ENCODE peak calls at places on chromosomes 13 and 19, in five cellular contexts. T, P, O, K and Z are unnamed samples.

GRCh38 chr13:61002686-61003085 is 413.0 kb downstream of the PCDH20 start:
- DNase-seq in T (no peak), P (no peak), O (no peak), K (no peak), Z (no peak)

GRCh38 chr13:42821437-42821836 is 40.1 kb downstream of the FAM216B start:
- DNase-seq in T (no peak), P (no peak), O (no peak), K (no peak), Z (no peak)

GRCh38 chr19:16041571-16042386 is 34.5 kb upstream of the TPM4 start:
- DNase-seq in T (peak; percentile 58), P (peak; percentile 5), O (peak; percentile 89), K (peak; percentile 33), Z (peak; percentile 84)

GRCh38 chr19:9847087-9847671 is 12.1 kb downstream of the PIN1 start:
- DNase-seq in T (no peak), P (no peak), O (peak; percentile 64), K (no peak), Z (peak; percentile 62)

GRCh38 chr13:113857531-113858195 is 6.2 kb downstream of the GAS6 start:
- DNase-seq in T (no peak), P (no peak), O (no peak), K (no peak), Z (no peak)

GRCh38 chr13:113393572-113394503 is 29.9 kb upstream of the GRTP1 start:
- DNase-seq in T (peak; percentile 79), P (peak; percentile 84), O (peak; percentile 79), K (peak; percentile 26), Z (peak; percentile 90)

GRCh38 chr13:111210488-111210887 is 95.4 kb downstream of the ARHGEF7 start:
- DNase-seq in T (no peak), P (no peak), O (no peak), K (no peak), Z (no peak)

GRCh38 chr19:1009043-1009975 is 9.1 kb downstream of the GRIN3B start:
- DNase-seq in T (no peak), P (no peak), O (no peak), K (no peak), Z (no peak)

GRCh38 chr19:4229179-4229931 is at the start of gene EBI3:
- DNase-seq in T (no peak), P (no peak), O (no peak), K (no peak), Z (no peak)

GRCh38 chr19:2768365-2769132 is 14.5 kb downstream of the SGTA start:
- DNase-seq in T (no peak), P (no peak), O (no peak), K (no peak), Z (no peak)

GRCh38 chr13:44758595-44759221 is 182.6 kb upstream of the TSC22D1 start:
- DNase-seq in T (no peak), P (no peak), O (no peak), K (no peak), Z (no peak)

GRCh38 chr13:106566682-106567420 is 1.1 kb downstream of the ARGLU1 start:
- DNase-seq in T (no peak), P (no peak), O (peak; percentile 19), K (peak; percentile 13), Z (peak; percentile 68)

GRCh38 chr19:3908266-3909054 is 24.4 kb upstream of the NMRK2 start:
- DNase-seq in T (no peak), P (no peak), O (no peak), K (no peak), Z (no peak)

GRCh38 chr19:3801412-3802096 is 15.4 kb upstream of the MATK start:
- DNase-seq in T (peak; percentile 69), P (no peak), O (no peak), K (peak; percentile 49), Z (peak; percentile 52)

GRCh38 chr13:79108914-79109643 is 297.0 kb downstream of the RBM26 start:
- DNase-seq in T (no peak), P (peak; percentile 85), O (no peak), K (peak; percentile 20), Z (no peak)

GRCh38 chr13:50001287-50001686 is 4.4 kb downstream of the TRIM13 start:
- DNase-seq in T (no peak), P (no peak), O (no peak), K (no peak), Z (no peak)

GRCh38 chr19:42693760-42694350 is 46.4 kb downstream of the PSG3 start:
- DNase-seq in T (no peak), P (peak; percentile 10), O (peak; percentile 65), K (no peak), Z (peak; percentile 38)

GRCh38 chr13:108618233-108618632 is 11.2 kb upstream of the MYO16 start:
- DNase-seq in T (no peak), P (no peak), O (no peak), K (no peak), Z (no peak)